ENCODE peak calls at places on chromosomes 5 and 9, in eight cellular contexts. P is fibroblast of lung; V is NCI-H510A; E is RCC 7860; K is K562; R is ELR; J is activated CD8-positive, alpha-beta T cell treated with anti-CD3 and anti-CD28 coated beads for 36 hours; M is fibroblast of pulmonary artery. A is an unnamed sample.

GRCh38 chr5:43485406-43485805 is 1.7 kb upstream of the TMEM267 start:
- DNase-seq in E (no peak), V (no peak), M (no peak), P (no peak), K (no peak), J (peak), R (peak), A (no peak)

GRCh38 chr9:127452481-127453092 is 1.3 kb downstream of the LRSAM1 start:
- DNase-seq in V (no peak), J (no peak), K (no peak), R (peak), P (peak), M (peak), E (no peak), A (no peak)

GRCh38 chr9:27791311-27791710 is 218.0 kb upstream of the C9orf72 start:
- DNase-seq in R (no peak), K (no peak), E (no peak), M (peak), P (peak), V (no peak), J (no peak), A (no peak)

GRCh38 chr9:124110307-124110915 is 98.8 kb downstream of the LHX2 start:
- DNase-seq in M (peak), R (peak), J (peak), E (peak), K (peak), P (peak), V (no peak), A (peak)

GRCh38 chr5:177040814-177041410 is 18.4 kb downstream of the ZNF346 start:
- DNase-seq in M (peak), P (peak), K (no peak), J (no peak), R (no peak), E (no peak), V (no peak), A (no peak)

GRCh38 chr5:69231851-69232250 is 2.8 kb upstream of the CDK7 start:
- DNase-seq in E (no peak), K (no peak), J (no peak), R (peak), V (no peak), P (peak), M (no peak), A (no peak)

GRCh38 chr5:39761199-39761580 is 336.4 kb upstream of the DAB2 start:
- DNase-seq in M (no peak), E (no peak), J (no peak), P (no peak), R (no peak), K (no peak), V (no peak), A (no peak)

GRCh38 chr5:67202830-67203229 is 6.2 kb upstream of the CD180 start:
- DNase-seq in J (peak), R (no peak), M (no peak), P (no peak), E (no peak), K (no peak), V (no peak), A (no peak)

GRCh38 chr5:53571403-53571802 is 11.0 kb downstream of the NDUFS4 start:
- DNase-seq in J (no peak), V (no peak), R (no peak), M (no peak), P (no peak), K (no peak), E (no peak), A (no peak)

GRCh38 chr5:134153657-134154056 is 23.1 kb downstream of the SKP1 start:
- DNase-seq in R (no peak), J (no peak), V (no peak), M (no peak), E (no peak), K (no peak), P (peak), A (no peak)

GRCh38 chr9:137406876-137407589 is 15.9 kb downstream of the EXD3 start:
- DNase-seq in M (peak), E (no peak), P (peak), V (peak), K (no peak), J (peak), R (peak), A (peak)

GRCh38 chr5:115098041-115098702 is 71.5 kb downstream of the TRIM36 start:
- DNase-seq in K (peak), V (no peak), R (peak), M (peak), P (peak), J (peak), E (peak), A (peak)

GRCh38 chr9:13550519-13550918 is 271.0 kb upstream of the MPDZ start:
- DNase-seq in P (no peak), J (no peak), K (no peak), E (no peak), M (no peak), R (no peak), V (no peak), A (no peak)

GRCh38 chr5:39270172-39270848 is 50.9 kb upstream of the FYB1 start:
- DNase-seq in R (no peak), P (no peak), E (no peak), M (no peak), J (no peak), K (no peak), V (no peak), A (peak)

GRCh38 chr9:86902606-86903460 is 44.5 kb downstream of the GAS1 start:
- DNase-seq in M (no peak), E (no peak), J (no peak), V (no peak), P (no peak), K (no peak), R (no peak), A (no peak)

GRCh38 chr5:32027717-32028321 is 146.3 kb downstream of the GOLPH3 start:
- DNase-seq in K (no peak), E (peak), R (peak), P (peak), V (no peak), J (no peak), M (peak), A (no peak)

GRCh38 chr5:131379071-131379538 is 115.3 kb downstream of the CDC42SE2 start:
- DNase-seq in M (peak), P (peak), V (no peak), R (peak), J (no peak), E (peak), K (no peak), A (peak)

GRCh38 chr9:105554042-105554441 is 3.9 kb upstream of the FKTN start:
- DNase-seq in J (no peak), P (peak), E (no peak), K (no peak), R (peak), M (peak), V (no peak), A (no peak)

GRCh38 chr9:96660693-96661248 is 5.7 kb upstream of the PRXL2C start:
- DNase-seq in V (no peak), M (no peak), E (no peak), J (no peak), P (no peak), K (no peak), R (no peak), A (peak)

GRCh38 chr9:93908591-93909241 is 46.4 kb downstream of the BARX1 start:
- DNase-seq in K (no peak), P (no peak), R (no peak), V (peak), E (no peak), J (peak), M (no peak), A (no peak)

GRCh38 chr5:40991168-40991980 is 79.8 kb downstream of the MROH2B start:
- DNase-seq in J (no peak), R (peak), V (no peak), P (peak), E (no peak), M (peak), K (no peak), A (no peak)

GRCh38 chr5:74314906-74315305 is 325.6 kb downstream of the ENC1 start:
- DNase-seq in J (no peak), R (peak), V (no peak), M (no peak), E (no peak), P (peak), K (no peak), A (no peak)

A was measured in GM12865.